ENCODE peak calls at places on chromosome 14, in five cellular contexts. J, O, W, D and Y are unnamed samples.

GRCh38 chr14:78104130-78104529 is 66.0 kb upstream of the NRXN3 start:
- DNase-seq in J (no peak), O (no peak), W (no peak), D (no peak), Y (no peak)

GRCh38 chr14:103122578-103123127 is 608 bp upstream of the TNFAIP2 start:
- DNase-seq in D (peak), O (peak), W (no peak), J (no peak), Y (no peak)

GRCh38 chr14:61429316-61429715 is 107.9 kb downstream of the PRKCH start:
- DNase-seq in W (no peak), D (no peak), O (no peak), J (no peak), Y (no peak)

GRCh38 chr14:58465425-58465824 is 37.9 kb downstream of the KIAA0586 start:
- DNase-seq in D (no peak), O (no peak), W (no peak), J (peak), Y (no peak)

GRCh38 chr14:95660550-95661515 is 25.4 kb upstream of the TCL1B start:
- DNase-seq in O (peak), W (no peak), D (no peak), J (no peak), Y (no peak)

GRCh38 chr14:30906752-30907658 is 32.6 kb downstream of the COCH start:
- DNase-seq in O (peak), W (no peak), J (peak), D (no peak), Y (peak)

GRCh38 chr14:37116933-37117844 is 55.2 kb downstream of the SLC25A21 start:
- DNase-seq in O (no peak), W (no peak), J (peak), D (peak), Y (peak)

GRCh38 chr14:102782974-102783373 is 5.7 kb downstream of the TRAF3 start:
- DNase-seq in W (no peak), J (no peak), O (no peak), D (no peak), Y (no peak)

GRCh38 chr14:101201535-101202125 is 298.1 kb upstream of the RTL1 start:
- DNase-seq in O (no peak), D (no peak), W (no peak), J (no peak), Y (no peak)

GRCh38 chr14:95835331-95835730 is 41.3 kb upstream of the TUNAR start:
- DNase-seq in W (no peak), D (no peak), O (no peak), J (peak), Y (no peak)

GRCh38 chr14:37721976-37722659 is 126.7 kb downstream of the TTC6 start:
- DNase-seq in J (peak), O (no peak), D (no peak), W (no peak), Y (no peak)

GRCh38 chr14:72675126-72675525 is 218.8 kb downstream of the DPF3 start:
- DNase-seq in J (no peak), W (no peak), O (peak), D (no peak), Y (no peak)

GRCh38 chr14:69050235-69051184 is 71.4 kb upstream of the ACTN1 start:
- DNase-seq in O (no peak), D (no peak), W (no peak), J (no peak), Y (no peak)

GRCh38 chr14:36797634-36798033 is 136.0 kb downstream of the PAX9 start:
- DNase-seq in O (no peak), J (no peak), W (no peak), D (no peak), Y (no peak)

GRCh38 chr14:99751539-99752485 is 41.4 kb upstream of the EML1 start:
- DNase-seq in W (no peak), O (no peak), D (no peak), J (no peak), Y (no peak)

GRCh38 chr14:29892327-29892726 is 35.3 kb downstream of the PRKD1 start:
- DNase-seq in W (no peak), J (no peak), O (no peak), D (no peak), Y (no peak)

GRCh38 chr14:54699087-54699530 is 132.2 kb downstream of the SAMD4A start:
- DNase-seq in J (no peak), D (no peak), W (no peak), O (no peak), Y (no peak)

GRCh38 chr14:101561145-101561896 is at the start of gene DIO3:
- DNase-seq in J (no peak), O (peak), W (no peak), D (no peak), Y (peak)

GRCh38 chr14:75514673-75515630 is 7.3 kb upstream of the BATF start:
- DNase-seq in W (peak), D (peak), O (no peak), J (no peak), Y (no peak)

GRCh38 chr14:45679852-45680251 is 426.9 kb upstream of the MIS18BP1 start:
- DNase-seq in D (no peak), W (no peak), O (no peak), J (no peak), Y (no peak)

GRCh38 chr14:90544566-90544965 is 147.7 kb downstream of the CALM1 start:
- DNase-seq in W (no peak), J (no peak), O (no peak), D (no peak), Y (no peak)

GRCh38 chr14:105914738-105915385 is 388.5 kb downstream of the TMEM121 start:
- DNase-seq in J (no peak), W (no peak), O (no peak), D (no peak), Y (no peak)

GRCh38 chr14:72636871-72637270 is 257.0 kb downstream of the DPF3 start:
- DNase-seq in D (no peak), W (no peak), O (no peak), J (no peak), Y (no peak)

GRCh38 chr14:23580152-23580926 is 1.7 kb upstream of the JPH4 start:
- DNase-seq in J (peak), D (no peak), O (no peak), W (no peak), Y (no peak)

GRCh38 chr14:91369628-91370445 is 47.8 kb downstream of the CCDC88C start:
- DNase-seq in D (no peak), O (no peak), W (no peak), J (peak), Y (no peak)

GRCh38 chr14:102194856-102195255 is 55.2 kb downstream of the WDR20 start:
- DNase-seq in O (no peak), W (no peak), J (no peak), D (no peak), Y (no peak)

GRCh38 chr14:61034416-61035100 is 53.5 kb downstream of the SLC38A6 start:
- DNase-seq in J (no peak), O (no peak), D (no peak), W (peak), Y (no peak)

GRCh38 chr14:101495827-101496778 is 65.2 kb upstream of the DIO3 start:
- DNase-seq in O (no peak), W (no peak), J (peak), D (no peak), Y (no peak)

GRCh38 chr14:73879027-73879426 is 7.6 kb upstream of the ZNF410 start:
- DNase-seq in J (no peak), W (no peak), O (no peak), D (no peak), Y (no peak)

GRCh38 chr14:50335389-50335788 is 23.3 kb downstream of the DMAC2L start:
- DNase-seq in D (no peak), W (no peak), O (peak), J (peak), Y (peak)

GRCh38 chr14:101774006-101774755 is 12.7 kb downstream of the PPP2R5C start:
- DNase-seq in J (no peak), D (no peak), O (no peak), W (no peak), Y (no peak)

GRCh38 chr14:97036096-97036852 is 239.1 kb downstream of the VRK1 start:
- DNase-seq in O (no peak), D (no peak), W (no peak), J (no peak), Y (no peak)

GRCh38 chr14:99706121-99706900 is 22.2 kb downstream of the CYP46A1 start:
- DNase-seq in W (no peak), J (no peak), O (no peak), D (no peak), Y (no peak)

GRCh38 chr14:81519200-81519998 is 14.3 kb downstream of the SEL1L start:
- DNase-seq in J (no peak), W (peak), O (no peak), D (peak), Y (no peak)

GRCh38 chr14:62443796-62444195 is 601.5 kb downstream of the KCNH5 start:
- DNase-seq in D (no peak), W (no peak), O (no peak), J (no peak), Y (no peak)

GRCh38 chr14:69366069-69366468 is 32.0 kb downstream of the ERH start:
- DNase-seq in O (no peak), W (no peak), J (no peak), D (no peak), Y (no peak)

GRCh38 chr14:100303925-100304324 is 2.3 kb downstream of the SLC25A29 start:
- DNase-seq in J (no peak), D (no peak), O (no peak), W (no peak), Y (no peak)

GRCh38 chr14:73809386-73809785 is 42.2 kb upstream of the PTGR2 start:
- DNase-seq in O (no peak), W (no peak), J (no peak), D (no peak), Y (no peak)

GRCh38 chr14:84519836-84520235 is 1010.1 kb upstream of the FLRT2 start:
- DNase-seq in O (no peak), J (no peak), W (no peak), D (no peak), Y (no peak)
- TF ChIP-seq FOXM1 in O (no peak), J (no peak), W (no peak), D (no peak), Y (no peak)

DNA sequence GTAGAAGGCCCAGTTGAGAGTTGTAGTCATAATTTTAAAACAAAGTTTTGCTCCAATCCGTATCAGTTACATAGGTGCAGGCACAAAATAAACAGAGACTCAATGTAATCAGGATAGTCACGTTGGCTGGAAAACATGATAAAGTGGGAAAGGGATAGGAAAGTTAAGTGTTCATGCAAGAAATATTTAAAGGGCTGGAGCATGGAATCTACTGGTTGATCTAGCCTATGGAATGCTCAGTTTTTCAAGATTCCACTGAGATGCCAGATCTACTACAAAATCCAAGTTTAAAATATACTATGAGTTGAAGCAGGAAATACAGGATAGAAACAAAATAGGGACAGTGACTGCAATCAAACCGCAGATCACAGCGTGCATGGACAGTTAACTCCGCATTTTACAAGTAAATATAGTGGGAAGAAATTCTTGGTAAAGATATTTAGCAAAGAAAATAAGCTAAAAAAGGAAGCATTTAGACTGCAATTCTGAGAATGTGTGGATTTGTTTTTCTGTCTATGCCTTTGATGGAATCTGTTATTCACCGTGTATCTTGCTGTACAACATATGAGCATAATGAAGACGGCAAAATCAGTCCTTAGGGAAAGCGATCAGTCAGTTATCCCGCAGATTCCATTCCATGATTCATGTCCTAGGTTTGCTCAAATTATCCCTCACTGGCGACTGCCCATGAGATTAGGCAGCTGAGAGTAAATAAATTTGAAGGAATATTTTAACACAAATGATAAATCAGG is 1044.3 kb downstream of the FLRT2 start:
- DNase-seq in D (no peak), W (no peak), O (no peak), J (peak), Y (no peak)
- TF ChIP-seq FOXM1 in D (no peak), W (no peak), O (no peak), J (no peak), Y (no peak)

DNA sequence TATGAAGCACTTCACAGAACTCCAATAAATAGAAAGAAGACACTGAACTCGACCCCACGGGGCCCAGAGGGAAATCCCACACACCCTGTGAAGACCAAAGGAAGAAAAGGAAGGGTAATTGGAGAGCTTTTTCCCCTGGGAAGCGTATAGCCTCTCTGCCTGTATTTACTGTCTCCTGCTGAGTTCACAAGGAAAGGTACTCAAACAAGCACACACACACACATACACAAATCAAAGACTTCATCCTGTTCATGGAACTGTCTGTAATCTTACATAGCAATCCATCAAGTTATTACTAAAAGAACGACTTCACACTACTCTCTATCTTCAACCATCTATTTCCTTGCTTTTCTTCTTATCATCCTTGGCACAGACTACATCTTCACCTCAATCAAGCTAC is 15.2 kb downstream of the FOXN3 start:
- DNase-seq in J (no peak), D (no peak), W (no peak), O (no peak), Y (no peak)
- TF ChIP-seq FOXM1 in J (no peak), D (no peak), W (no peak), O (no peak), Y (no peak)

GRCh38 chr14:64329149-64329548 is 35.0 kb upstream of the ESR2 start:
- DNase-seq in O (no peak), J (no peak), D (no peak), W (no peak), Y (no peak)

DNA sequence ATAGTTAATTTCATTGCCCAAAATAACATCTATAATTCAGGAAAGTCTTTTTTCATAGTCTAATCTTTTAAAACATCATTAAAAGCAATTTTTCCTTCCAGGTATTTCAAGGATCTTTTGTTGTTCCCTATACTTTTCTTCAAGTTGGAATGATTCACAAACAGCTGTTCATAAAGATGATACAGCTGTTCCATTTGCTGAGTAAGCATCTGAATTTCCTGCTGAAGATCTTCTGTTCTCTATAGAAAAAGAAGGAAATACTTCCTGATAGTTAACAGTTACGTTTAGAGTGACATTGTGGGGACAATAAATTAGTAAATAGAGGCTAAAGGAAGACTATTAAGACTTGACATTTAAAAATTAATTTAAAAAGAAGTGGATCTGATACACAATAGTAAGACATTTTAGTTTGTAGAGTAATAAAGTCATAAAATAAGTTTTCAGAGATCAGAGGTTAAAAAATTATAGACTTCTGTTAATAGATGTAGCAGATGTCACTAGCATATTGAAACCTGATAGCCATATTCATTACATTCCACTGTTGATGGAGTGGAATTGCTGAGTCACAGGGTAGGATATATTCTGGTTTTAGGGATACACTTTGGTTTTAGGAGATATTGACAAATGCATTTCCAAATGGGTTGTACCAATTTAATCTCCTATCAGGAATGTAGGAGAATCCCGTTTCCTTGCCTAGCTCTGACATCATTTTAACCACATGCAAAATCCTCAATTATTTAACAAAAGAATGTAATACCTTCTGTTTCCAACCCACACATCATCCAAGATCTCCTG is 30.5 kb upstream of the ESR2 start:
- DNase-seq in J (no peak), W (no peak), D (no peak), O (no peak), Y (no peak)
- TF ChIP-seq FOXM1 in J (no peak), W (no peak), D (no peak), O (no peak), Y (no peak)

GRCh38 chr14:93381644-93382043 is 34.7 kb downstream of the COX8C start:
- DNase-seq in J (no peak), O (no peak), D (no peak), W (no peak), Y (no peak)
- TF ChIP-seq FOXM1 in J (no peak), O (no peak), D (no peak), W (no peak), Y (no peak)

GRCh38 chr14:52283099-52283498 is 15.6 kb downstream of the PTGDR start:
- DNase-seq in D (no peak), O (no peak), W (no peak), J (no peak), Y (no peak)
- TF ChIP-seq FOXM1 in D (no peak), O (no peak), W (no peak), J (no peak), Y (no peak)

DNA sequence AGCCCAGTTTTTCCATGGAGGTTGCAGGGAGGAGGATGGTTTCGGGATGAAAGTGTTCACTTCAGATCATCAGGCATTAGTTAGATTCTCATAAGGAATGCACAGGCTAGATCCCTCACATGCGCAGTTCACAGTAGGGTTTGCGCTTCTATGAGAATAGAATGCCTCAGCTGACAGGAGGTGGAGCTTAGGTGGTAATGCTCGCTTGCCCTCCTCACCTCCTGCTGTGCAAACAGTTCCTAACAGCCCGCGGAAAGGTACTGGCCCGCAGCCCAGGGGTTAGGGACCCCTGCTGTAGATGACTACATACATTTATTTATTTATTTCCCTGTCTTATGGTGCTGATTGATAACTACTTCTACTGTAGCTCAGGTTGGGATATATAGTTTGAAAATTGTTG is 93.2 kb downstream of the FBXO33 start:
- DNase-seq in O (no peak), D (peak), W (no peak), J (peak), Y (peak)
- TF ChIP-seq FOXM1 in O (no peak), D (no peak), W (no peak), J (no peak), Y (no peak)

GRCh38 chr14:77037338-77037782 is 8.9 kb upstream of the IRF2BPL start:
- DNase-seq in O (no peak), D (no peak), W (no peak), J (no peak), Y (no peak)
- TF ChIP-seq FOXM1 in O (no peak), D (no peak), W (no peak), J (no peak), Y (no peak)

GRCh38 chr14:94636744-94637412 is 24.7 kb downstream of the SERPINA3 start:
- DNase-seq in W (no peak), J (peak), O (no peak), D (no peak), Y (no peak)
- TF ChIP-seq FOXM1 in W (no peak), J (no peak), O (no peak), D (no peak), Y (no peak)